ENCODE peak calls at places on chromosomes 4 and X, in five cellular contexts. Y, N, X, V and E are unnamed samples.

GRCh38 chr4:40055379-40055872 is 1.2 kb upstream of the N4BP2 start:
- DNase-seq in X (no peak), Y (no peak), V (no peak), N (no peak), E (no peak)

GRCh38 chr4:48223633-48224295 is 45.9 kb downstream of the TEC start:
- DNase-seq in Y (peak), V (no peak), N (no peak), X (peak), E (no peak)

GRCh38 chrX:20974326-20974725 is 399.9 kb upstream of the CNKSR2 start:
- DNase-seq in V (no peak), N (no peak), Y (peak), X (peak), E (no peak)

GRCh38 chr4:127470290-127470809 is 162.4 kb upstream of the INTU start:
- DNase-seq in Y (no peak), X (no peak), V (no peak), N (no peak), E (no peak)

GRCh38 chr4:110075083-110075738 is 123.2 kb downstream of the ELOVL6 start:
- DNase-seq in X (no peak), Y (no peak), N (no peak), V (no peak), E (no peak)

GRCh38 chr4:19512086-19512485 is 739.6 kb upstream of the SLIT2 start:
- DNase-seq in X (no peak), Y (no peak), V (no peak), N (no peak), E (no peak)

GRCh38 chr4:78809928-78810835 is 34.0 kb downstream of the BMP2K start:
- DNase-seq in V (no peak), N (no peak), X (no peak), Y (peak), E (no peak)

GRCh38 chr4:7469023-7469422 is 34.3 kb upstream of the PSAPL1 start:
- DNase-seq in X (no peak), V (no peak), N (no peak), Y (no peak), E (no peak)

GRCh38 chrX:150361070-150361776 is 1.9 kb upstream of the MAMLD1 start:
- DNase-seq in V (no peak), X (no peak), N (no peak), Y (peak), E (no peak)